ENCODE peak calls at places on chromosomes 12 and 14, in six cellular contexts. V, B, D, M, C and F are unnamed samples.

GRCh38 chr12:94516985-94517384 is 57.3 kb upstream of the CEP83 start:
- DNase-seq in B (no peak), V (no peak), C (no peak), D (no peak), M (no peak), F (no peak)

GRCh38 chr12:104446646-104447415 is 9.9 kb upstream of the CHST11 start:
- DNase-seq in B (no peak), D (no peak), V (no peak), C (no peak), M (no peak), F (no peak)

GRCh38 chr14:61065671-61066070 is 84.6 kb downstream of the SLC38A6 start:
- DNase-seq in M (no peak), B (no peak), V (no peak), D (no peak), C (no peak), F (no peak)

GRCh38 chr14:22123188-22123560 is 449.6 kb upstream of the OR4E1 start:
- DNase-seq in D (no peak), C (no peak), B (no peak), V (no peak), M (no peak), F (no peak)

GRCh38 chr14:55780156-55780946 is 200.3 kb downstream of the KTN1 start:
- DNase-seq in M (peak), V (peak), C (peak), D (peak), B (no peak), F (no peak)

GRCh38 chr14:64788706-64789105 is 84.5 kb downstream of the PLEKHG3 start:
- DNase-seq in C (no peak), V (peak), B (peak), M (no peak), D (peak), F (no peak)

GRCh38 chr14:103872492-103873113 is 25.2 kb upstream of the PPP1R13B start:
- DNase-seq in B (no peak), M (no peak), D (no peak), C (no peak), V (no peak), F (no peak)

GRCh38 chr12:49619286-49619685 is 4.1 kb upstream of the PRPF40B start:
- DNase-seq in V (peak), B (no peak), D (peak), M (no peak), C (no peak), F (no peak)

GRCh38 chr12:113940929-113941486 is 25.1 kb downstream of the RBM19 start:
- DNase-seq in B (no peak), V (no peak), D (no peak), M (no peak), C (no peak), F (no peak)

GRCh38 chr12:100706029-100706428 is 88.5 kb upstream of the ANO4 start:
- DNase-seq in V (peak), C (no peak), D (peak), M (no peak), B (peak), F (no peak)

GRCh38 chr12:89873745-89874144 is 165.1 kb upstream of the ATP2B1 start:
- DNase-seq in B (no peak), M (peak), V (no peak), D (peak), C (no peak), F (no peak)

GRCh38 chr12:43444940-43445564 is 107.0 kb downstream of the ADAMTS20 start:
- DNase-seq in D (peak), B (peak), M (peak), V (peak), C (peak), F (peak)

GRCh38 chr12:72380441-72380840 is 108.3 kb downstream of the TRHDE start:
- DNase-seq in B (no peak), V (no peak), M (no peak), C (no peak), D (no peak), F (no peak)

GRCh38 chr12:12882288-12882687 is 9.1 kb upstream of the GPRC5A start:
- DNase-seq in M (no peak), D (no peak), C (no peak), B (no peak), V (no peak), F (no peak)

GRCh38 chr14:57869530-57870088 is 3.7 kb upstream of the SLC35F4 start:
- DNase-seq in B (no peak), V (no peak), C (no peak), D (no peak), M (no peak), F (no peak)

GRCh38 chr14:57875985-57876384 is 10.1 kb upstream of the SLC35F4 start:
- DNase-seq in D (no peak), V (no peak), B (no peak), C (no peak), M (no peak), F (no peak)

GRCh38 chr14:57870686-57871457 is 5.0 kb upstream of the SLC35F4 start:
- DNase-seq in C (no peak), M (no peak), V (no peak), D (no peak), B (no peak), F (no peak)

GRCh38 chr14:57875296-57875695 is 9.4 kb upstream of the SLC35F4 start:
- DNase-seq in D (no peak), B (no peak), V (no peak), C (no peak), M (no peak), F (no peak)

GRCh38 chr14:57871487-57872080 is 5.7 kb upstream of the SLC35F4 start:
- DNase-seq in C (no peak), B (peak), V (peak), M (peak), D (peak), F (peak)
- TF ChIP-seq CTCF in C (no peak), B (peak), V (peak), M (peak), D (peak), F (peak)

GRCh38 chr14:71932229-71932951 is at the start of gene RGS6:
- DNase-seq in C (no peak), V (peak), B (no peak), M (peak), D (no peak), F (peak)

GRCh38 chr14:71931492-71932228 is 569 bp upstream of the RGS6 start:
- DNase-seq in V (no peak), D (no peak), C (no peak), M (no peak), B (no peak), F (peak)

GRCh38 chr14:71933026-71933587 is 878 bp downstream of the RGS6 start:
- DNase-seq in C (no peak), M (no peak), V (no peak), D (no peak), B (no peak), F (peak)
- TF ChIP-seq CTCF in C (no peak), M (no peak), V (no peak), D (no peak), B (no peak), F (no peak)

GRCh38 chr14:78154827-78155226 is 15.3 kb upstream of the NRXN3 start:
- DNase-seq in B (no peak), V (no peak), M (no peak), C (no peak), D (no peak), F (no peak)
- TF ChIP-seq CTCF in B (no peak), V (peak), M (no peak), C (no peak), D (no peak), F (no peak)

GRCh38 chr12:78441737-78442453 is 422.7 kb upstream of the SYT1 start:
- DNase-seq in M (no peak), C (no peak), D (no peak), B (no peak), V (peak), F (no peak)

GRCh38 chr12:78447373-78447772 is 417.2 kb upstream of the SYT1 start:
- DNase-seq in M (no peak), C (no peak), D (no peak), V (no peak), B (no peak), F (no peak)

GRCh38 chr12:78442454-78442801 is 422.1 kb upstream of the SYT1 start:
- DNase-seq in B (peak), D (peak), C (no peak), V (peak), M (no peak), F (no peak)

GRCh38 chr12:78448692-78449091 is 415.9 kb upstream of the SYT1 start:
- DNase-seq in V (peak), C (no peak), D (no peak), M (no peak), B (no peak), F (no peak)

GRCh38 chr12:78446555-78446954 is 418.0 kb upstream of the SYT1 start:
- DNase-seq in D (no peak), B (no peak), V (no peak), M (no peak), C (no peak), F (no peak)
- TF ChIP-seq CTCF in D (no peak), B (no peak), V (no peak), M (no peak), C (no peak), F (no peak)

GRCh38 chr14:77547512-77547911 is 48.9 kb upstream of the ISM2 start:
- DNase-seq in M (no peak), B (no peak), C (no peak), V (peak), D (no peak), F (peak)
- TF ChIP-seq CTCF in M (no peak), B (peak), C (no peak), V (peak), D (peak), F (no peak)

DNA sequence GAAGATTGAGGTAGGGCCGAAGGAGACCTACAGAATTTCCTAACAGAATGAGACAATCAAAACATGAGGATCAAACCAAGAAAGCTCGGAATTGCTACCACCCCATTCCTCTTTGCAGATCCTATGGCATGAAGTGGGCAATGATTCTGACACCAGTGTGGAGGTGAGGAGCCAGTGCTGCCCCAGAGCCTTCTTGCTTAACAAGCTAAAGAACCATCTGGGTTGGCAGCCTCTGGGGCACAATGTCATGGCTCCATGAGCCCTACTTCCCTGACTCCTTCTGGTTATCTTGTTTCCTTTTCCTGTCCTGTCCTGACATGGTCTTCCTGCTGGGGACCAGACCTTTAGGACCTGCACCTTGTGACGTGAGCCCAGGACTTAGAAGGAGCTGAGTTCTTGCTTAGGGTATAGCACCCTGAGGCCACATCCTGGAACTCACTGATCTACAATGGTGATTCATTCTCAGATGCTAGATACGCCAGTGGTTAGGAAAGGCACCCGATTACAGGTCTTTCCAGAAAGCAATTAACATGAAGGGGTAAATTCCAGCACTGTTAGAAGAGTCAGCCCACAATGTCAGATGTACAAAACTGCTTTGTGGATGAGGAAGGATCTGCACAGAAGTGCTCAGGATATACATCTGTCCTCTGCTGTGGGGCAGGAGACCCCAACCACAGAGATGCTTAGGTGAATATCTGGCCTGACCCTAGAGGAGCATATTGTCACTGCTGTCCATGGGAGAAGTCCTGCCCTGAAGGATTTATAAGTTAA is 324.2 kb downstream of the ZFP36L1 start:
- DNase-seq in B (no peak), M (no peak), D (peak), V (peak), C (no peak), F (no peak)
- TF ChIP-seq CTCF in B (no peak), M (no peak), D (no peak), V (no peak), C (no peak), F (no peak)

GRCh38 chr12:5073054-5073453 is 29.4 kb downstream of the KCNA5 start:
- DNase-seq in B (no peak), C (no peak), D (no peak), V (no peak), M (no peak), F (no peak)
- TF ChIP-seq CTCF in B (no peak), C (no peak), D (no peak), V (no peak), M (no peak), F (no peak)

DNA sequence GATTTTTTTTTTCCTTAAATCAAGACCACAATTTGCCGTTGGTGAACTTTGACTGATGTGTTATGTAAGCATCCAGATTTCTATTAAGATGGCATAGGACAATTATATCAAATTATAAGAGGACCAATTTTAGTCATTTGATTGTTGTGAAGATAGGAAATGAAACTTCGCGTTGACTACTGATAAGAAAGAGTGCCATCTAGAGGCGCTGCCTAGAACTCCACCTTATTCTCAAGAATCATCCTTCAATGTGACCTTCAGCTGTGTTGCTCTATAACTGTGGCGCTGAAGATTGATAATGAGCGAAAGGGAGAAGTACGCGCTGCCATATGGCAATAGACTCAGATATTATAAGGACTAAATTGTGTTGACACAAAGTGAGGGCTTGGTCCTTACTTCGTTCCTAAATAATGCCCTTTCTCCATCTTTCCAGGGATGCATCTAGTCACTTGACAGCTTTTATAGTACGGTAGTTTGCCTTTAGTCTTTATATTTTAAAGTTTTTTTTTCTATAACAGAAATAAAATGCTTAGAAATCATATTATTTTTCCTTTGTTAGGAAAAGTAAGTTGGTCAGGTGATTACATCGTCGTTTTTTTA is 350.8 kb upstream of the STXBP6 start:
- DNase-seq in B (no peak), M (peak), C (peak), V (peak), D (peak), F (peak)
- TF ChIP-seq CTCF in B (peak), M (peak), C (no peak), V (peak), D (peak), F (peak)